ENCODE peak calls at places on chromosome 1, in seven cellular contexts. X, V, U, G, N, R and O are unnamed samples.
A peak's percentile ranks its signal among the peaks of the same experiment; 100 is the strongest.

GRCh38 chr1:59667020-59667419 is 147.7 kb upstream of the HOOK1 start:
- DNase-seq in G (no peak), R (no peak), V (no peak), N (no peak), X (no peak), U (no peak), O (no peak)

GRCh38 chr1:202987922-202988583 is 19.1 kb upstream of the TMEM183A start:
- DNase-seq in G (no peak), R (no peak), V (no peak), N (no peak), U (no peak), X (no peak), O (no peak)

GRCh38 chr1:89998306-89998705 is 3.4 kb downstream of the ZNF326 start:
- DNase-seq in V (no peak), U (no peak), R (peak; percentile 62), N (no peak), X (no peak), G (no peak), O (no peak)

GRCh38 chr1:37602750-37603694 is 7.3 kb upstream of the GNL2 start:
- DNase-seq in X (peak; percentile 52), R (peak; percentile 54), G (no peak), N (no peak), V (peak; percentile 3), U (peak; percentile 75), O (peak; percentile 27)

GRCh38 chr1:153805042-153805745 is 30.0 kb downstream of the SLC27A3 start:
- DNase-seq in G (no peak), V (peak; percentile 41), X (peak; percentile 92), R (peak; percentile 96), N (no peak), U (no peak), O (peak; percentile 21)

GRCh38 chr1:31628931-31629582 is 11.6 kb downstream of the HCRTR1 start:
- DNase-seq in G (no peak), N (no peak), X (no peak), U (no peak), R (no peak), V (no peak), O (no peak)

GRCh38 chr1:99548924-99549605 is 96.8 kb upstream of the PALMD start:
- DNase-seq in G (no peak), R (no peak), X (no peak), U (no peak), V (no peak), N (no peak), O (peak; percentile 94)

GRCh38 chr1:112954945-112955677 is 885 bp downstream of the SLC16A1 start:
- DNase-seq in N (peak; percentile 30), X (peak; percentile 50), U (peak; percentile 74), V (peak; percentile 42), R (peak; percentile 80), G (peak; percentile 45), O (peak; percentile 67)

GRCh38 chr1:216598448-216598847 is 124.8 kb downstream of the ESRRG start:
- DNase-seq in X (no peak), U (no peak), G (no peak), R (no peak), N (no peak), V (no peak), O (no peak)